ENCODE peak calls at places on chromosomes 13 and 19, in eight cellular contexts. One of them, this sample, is unnamed.

GRCh38 chr19:3188627-3189596 is 3.2 kb downstream of the NCLN start:
- DNase-seq in suprapubic skin: no peak
- DNase-seq in endothelial cell: no peak
- DNase-seq in fibroblast of lung: no peak
- DNase-seq in fibroblast of villous mesenchyme: no peak
- DNase-seq in cardiac fibroblast: no peak
- DNase-seq in ovary: peak
- DNase-seq in AG04450: no peak
- DNase-seq in this sample: no peak

GRCh38 chr19:6021878-6022569 is 44.1 kb upstream of the RANBP3 start:
- DNase-seq in fibroblast of villous mesenchyme: peak
- DNase-seq in AG04450: peak
- DNase-seq in suprapubic skin: peak
- DNase-seq in cardiac fibroblast: peak
- DNase-seq in fibroblast of lung: peak
- DNase-seq in ovary: peak
- DNase-seq in endothelial cell: peak
- DNase-seq in this sample: peak

GRCh38 chr13:72437458-72437857 is 290.0 kb downstream of the MZT1 start:
- DNase-seq in suprapubic skin: no peak
- DNase-seq in AG04450: peak
- DNase-seq in ovary: no peak
- DNase-seq in endothelial cell: no peak
- DNase-seq in fibroblast of villous mesenchyme: peak
- DNase-seq in cardiac fibroblast: peak
- DNase-seq in fibroblast of lung: peak
- DNase-seq in this sample: no peak

GRCh38 chr13:80873589-80873988 is 532.7 kb upstream of the SPRY2 start:
- DNase-seq in ovary: no peak
- DNase-seq in endothelial cell: no peak
- DNase-seq in cardiac fibroblast: peak
- DNase-seq in AG04450: no peak
- DNase-seq in fibroblast of villous mesenchyme: no peak
- DNase-seq in suprapubic skin: no peak
- DNase-seq in fibroblast of lung: peak
- DNase-seq in this sample: no peak

GRCh38 chr19:7395360-7395781 is 46.6 kb downstream of the ARHGEF18 start:
- DNase-seq in fibroblast of lung: no peak
- DNase-seq in fibroblast of villous mesenchyme: peak
- DNase-seq in AG04450: no peak
- DNase-seq in cardiac fibroblast: no peak
- DNase-seq in endothelial cell: no peak
- DNase-seq in ovary: no peak
- DNase-seq in suprapubic skin: no peak
- DNase-seq in this sample: no peak

GRCh38 chr19:16153582-16154336 is 10.3 kb downstream of the HSH2D start:
- DNase-seq in endothelial cell: no peak
- DNase-seq in ovary: no peak
- DNase-seq in fibroblast of lung: no peak
- DNase-seq in fibroblast of villous mesenchyme: no peak
- DNase-seq in AG04450: no peak
- DNase-seq in cardiac fibroblast: no peak
- DNase-seq in suprapubic skin: no peak
- DNase-seq in this sample: no peak

GRCh38 chr13:98456423-98456845 is 120.5 kb downstream of the STK24 start:
- DNase-seq in AG04450: no peak
- DNase-seq in ovary: no peak
- DNase-seq in cardiac fibroblast: no peak
- DNase-seq in endothelial cell: no peak
- DNase-seq in fibroblast of villous mesenchyme: no peak
- DNase-seq in suprapubic skin: no peak
- DNase-seq in fibroblast of lung: no peak
- DNase-seq in this sample: no peak

GRCh38 chr13:98443329-98443728 is 133.6 kb downstream of the STK24 start:
- DNase-seq in endothelial cell: no peak
- DNase-seq in AG04450: peak
- DNase-seq in ovary: no peak
- DNase-seq in fibroblast of villous mesenchyme: peak
- DNase-seq in cardiac fibroblast: peak
- DNase-seq in suprapubic skin: no peak
- DNase-seq in fibroblast of lung: peak
- DNase-seq in this sample: no peak

GRCh38 chr13:74026753-74027152 is 107.5 kb downstream of the KLF12 start:
- DNase-seq in endothelial cell: peak
- DNase-seq in ovary: no peak
- DNase-seq in fibroblast of lung: peak
- DNase-seq in fibroblast of villous mesenchyme: no peak
- DNase-seq in AG04450: no peak
- DNase-seq in suprapubic skin: no peak
- DNase-seq in cardiac fibroblast: peak
- DNase-seq in this sample: no peak

GRCh38 chr13:56457535-56458200 is 683.0 kb upstream of the PRR20A start:
- DNase-seq in suprapubic skin: no peak
- DNase-seq in fibroblast of lung: no peak
- DNase-seq in cardiac fibroblast: no peak
- DNase-seq in ovary: no peak
- DNase-seq in fibroblast of villous mesenchyme: no peak
- DNase-seq in endothelial cell: no peak
- DNase-seq in AG04450: no peak
- DNase-seq in this sample: no peak

GRCh38 chr13:28355822-28356371 is 139.0 kb downstream of the FLT1 start:
- DNase-seq in ovary: no peak
- DNase-seq in cardiac fibroblast: peak
- DNase-seq in fibroblast of villous mesenchyme: peak
- DNase-seq in fibroblast of lung: peak
- DNase-seq in AG04450: no peak
- DNase-seq in suprapubic skin: no peak
- DNase-seq in endothelial cell: no peak
- DNase-seq in this sample: peak

GRCh38 chr13:90594694-90595093 is 752.8 kb upstream of the MIR17HG start:
- DNase-seq in fibroblast of villous mesenchyme: peak
- DNase-seq in endothelial cell: no peak
- DNase-seq in fibroblast of lung: peak
- DNase-seq in ovary: no peak
- DNase-seq in cardiac fibroblast: peak
- DNase-seq in AG04450: no peak
- DNase-seq in suprapubic skin: no peak
- DNase-seq in this sample: peak

GRCh38 chr19:19619849-19620210 is 1.3 kb upstream of the PBX4 start:
- DNase-seq in fibroblast of villous mesenchyme: no peak
- DNase-seq in ovary: no peak
- DNase-seq in endothelial cell: no peak
- DNase-seq in cardiac fibroblast: no peak
- DNase-seq in fibroblast of lung: no peak
- DNase-seq in AG04450: no peak
- DNase-seq in suprapubic skin: no peak
- DNase-seq in this sample: no peak

GRCh38 chr19:39127812-39128510 is 2.4 kb downstream of the PAK4 start:
- DNase-seq in ovary: no peak
- DNase-seq in endothelial cell: no peak
- DNase-seq in cardiac fibroblast: no peak
- DNase-seq in fibroblast of villous mesenchyme: no peak
- DNase-seq in AG04450: no peak
- DNase-seq in suprapubic skin: no peak
- DNase-seq in fibroblast of lung: no peak
- DNase-seq in this sample: no peak

DNA sequence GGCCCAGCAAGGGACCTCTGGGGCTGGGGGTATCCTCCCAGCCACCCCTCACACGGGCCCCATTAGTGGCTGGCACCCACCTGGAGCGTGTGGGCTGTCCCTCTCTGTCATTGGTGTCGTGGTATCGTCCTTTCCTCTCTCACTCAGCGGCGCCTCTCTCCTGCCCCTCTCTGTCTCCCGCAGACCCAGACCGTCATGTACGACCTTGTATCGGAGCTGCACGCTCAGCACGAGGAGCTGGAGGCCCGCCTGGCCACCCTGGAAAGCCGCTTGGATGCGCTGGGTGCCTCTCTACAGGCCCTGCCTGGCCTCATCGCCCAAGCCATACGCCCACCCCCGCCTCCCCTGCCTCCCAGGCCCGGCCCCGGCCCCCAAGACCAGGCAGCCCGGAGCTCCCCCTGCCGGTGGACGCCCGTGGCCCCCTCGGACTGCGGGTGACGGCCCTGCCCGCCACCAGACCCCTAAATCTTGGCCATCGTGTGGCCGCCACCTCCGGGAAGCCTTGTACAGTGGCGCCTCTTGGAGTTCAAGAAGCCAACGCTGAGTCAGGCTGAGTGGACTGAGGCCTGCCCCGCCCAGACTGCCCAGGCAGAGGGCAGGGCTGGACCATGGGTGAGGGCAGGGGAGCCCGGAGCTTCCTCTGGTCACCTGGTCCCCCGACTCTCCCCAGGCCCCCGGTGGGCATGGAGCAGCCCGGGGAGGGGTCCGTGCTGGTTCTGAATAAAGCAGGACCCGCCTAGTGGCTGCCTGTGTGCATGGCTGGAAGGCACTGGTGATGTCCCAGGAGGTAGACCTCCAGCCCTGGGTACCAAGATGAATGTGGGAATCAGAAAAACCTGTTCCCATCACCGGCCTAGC is 9.8 kb upstream of the ARRDC2 start:
- DNase-seq in suprapubic skin: no peak
- DNase-seq in fibroblast of lung: no peak
- DNase-seq in AG04450: no peak
- DNase-seq in cardiac fibroblast: peak
- DNase-seq in fibroblast of villous mesenchyme: no peak
- DNase-seq in ovary: no peak
- DNase-seq in endothelial cell: peak
- DNase-seq in this sample: no peak
- TF ChIP-seq CTCF in suprapubic skin: no peak
- TF ChIP-seq CTCF in fibroblast of lung: no peak
- TF ChIP-seq CTCF in AG04450: no peak
- TF ChIP-seq CTCF in cardiac fibroblast: peak
- TF ChIP-seq CTCF in fibroblast of villous mesenchyme: no peak
- TF ChIP-seq CTCF in ovary: no peak
- TF ChIP-seq CTCF in endothelial cell: peak
- TF ChIP-seq CTCF in this sample: no peak

GRCh38 chr13:99930925-99931324 is 40.6 kb downstream of the ZIC5 start:
- DNase-seq in fibroblast of villous mesenchyme: no peak
- DNase-seq in ovary: no peak
- DNase-seq in endothelial cell: no peak
- DNase-seq in AG04450: no peak
- DNase-seq in suprapubic skin: no peak
- DNase-seq in fibroblast of lung: no peak
- DNase-seq in cardiac fibroblast: no peak
- DNase-seq in this sample: no peak

GRCh38 chr13:99932912-99933311 is 38.7 kb downstream of the ZIC5 start:
- DNase-seq in AG04450: no peak
- DNase-seq in fibroblast of lung: no peak
- DNase-seq in suprapubic skin: no peak
- DNase-seq in endothelial cell: no peak
- DNase-seq in ovary: no peak
- DNase-seq in fibroblast of villous mesenchyme: no peak
- DNase-seq in cardiac fibroblast: no peak
- DNase-seq in this sample: no peak

GRCh38 chr13:99931462-99931861 is 40.1 kb downstream of the ZIC5 start:
- DNase-seq in AG04450: no peak
- DNase-seq in ovary: no peak
- DNase-seq in cardiac fibroblast: no peak
- DNase-seq in suprapubic skin: no peak
- DNase-seq in fibroblast of lung: no peak
- DNase-seq in endothelial cell: no peak
- DNase-seq in fibroblast of villous mesenchyme: no peak
- DNase-seq in this sample: no peak

GRCh38 chr13:99941086-99941485 is 30.5 kb downstream of the ZIC5 start:
- DNase-seq in cardiac fibroblast: no peak
- DNase-seq in fibroblast of lung: no peak
- DNase-seq in fibroblast of villous mesenchyme: no peak
- DNase-seq in AG04450: no peak
- DNase-seq in suprapubic skin: no peak
- DNase-seq in endothelial cell: no peak
- DNase-seq in ovary: no peak
- DNase-seq in this sample: no peak

GRCh38 chr13:99935772-99936171 is 35.8 kb downstream of the ZIC5 start:
- DNase-seq in fibroblast of villous mesenchyme: no peak
- DNase-seq in fibroblast of lung: no peak
- DNase-seq in endothelial cell: no peak
- DNase-seq in suprapubic skin: no peak
- DNase-seq in cardiac fibroblast: no peak
- DNase-seq in AG04450: no peak
- DNase-seq in ovary: no peak
- DNase-seq in this sample: no peak
- TF ChIP-seq CTCF in fibroblast of villous mesenchyme: no peak
- TF ChIP-seq CTCF in fibroblast of lung: no peak
- TF ChIP-seq CTCF in endothelial cell: no peak
- TF ChIP-seq CTCF in suprapubic skin: no peak
- TF ChIP-seq CTCF in cardiac fibroblast: no peak
- TF ChIP-seq CTCF in AG04450: no peak
- TF ChIP-seq CTCF in ovary: no peak
- TF ChIP-seq CTCF in this sample: peak

GRCh38 chr13:63345835-63346234 is 1930.2 kb upstream of the PCDH20 start:
- DNase-seq in fibroblast of villous mesenchyme: peak
- DNase-seq in AG04450: no peak
- DNase-seq in fibroblast of lung: no peak
- DNase-seq in suprapubic skin: no peak
- DNase-seq in endothelial cell: no peak
- DNase-seq in cardiac fibroblast: no peak
- DNase-seq in ovary: no peak
- DNase-seq in this sample: no peak

GRCh38 chr13:63344711-63345110 is 1929.1 kb upstream of the PCDH20 start:
- DNase-seq in fibroblast of villous mesenchyme: no peak
- DNase-seq in AG04450: no peak
- DNase-seq in cardiac fibroblast: no peak
- DNase-seq in endothelial cell: no peak
- DNase-seq in suprapubic skin: no peak
- DNase-seq in fibroblast of lung: no peak
- DNase-seq in ovary: no peak
- DNase-seq in this sample: no peak
- TF ChIP-seq CTCF in fibroblast of villous mesenchyme: no peak
- TF ChIP-seq CTCF in AG04450: no peak
- TF ChIP-seq CTCF in cardiac fibroblast: no peak
- TF ChIP-seq CTCF in endothelial cell: no peak
- TF ChIP-seq CTCF in suprapubic skin: no peak
- TF ChIP-seq CTCF in fibroblast of lung: no peak
- TF ChIP-seq CTCF in ovary: no peak
- TF ChIP-seq CTCF in this sample: no peak

DNA sequence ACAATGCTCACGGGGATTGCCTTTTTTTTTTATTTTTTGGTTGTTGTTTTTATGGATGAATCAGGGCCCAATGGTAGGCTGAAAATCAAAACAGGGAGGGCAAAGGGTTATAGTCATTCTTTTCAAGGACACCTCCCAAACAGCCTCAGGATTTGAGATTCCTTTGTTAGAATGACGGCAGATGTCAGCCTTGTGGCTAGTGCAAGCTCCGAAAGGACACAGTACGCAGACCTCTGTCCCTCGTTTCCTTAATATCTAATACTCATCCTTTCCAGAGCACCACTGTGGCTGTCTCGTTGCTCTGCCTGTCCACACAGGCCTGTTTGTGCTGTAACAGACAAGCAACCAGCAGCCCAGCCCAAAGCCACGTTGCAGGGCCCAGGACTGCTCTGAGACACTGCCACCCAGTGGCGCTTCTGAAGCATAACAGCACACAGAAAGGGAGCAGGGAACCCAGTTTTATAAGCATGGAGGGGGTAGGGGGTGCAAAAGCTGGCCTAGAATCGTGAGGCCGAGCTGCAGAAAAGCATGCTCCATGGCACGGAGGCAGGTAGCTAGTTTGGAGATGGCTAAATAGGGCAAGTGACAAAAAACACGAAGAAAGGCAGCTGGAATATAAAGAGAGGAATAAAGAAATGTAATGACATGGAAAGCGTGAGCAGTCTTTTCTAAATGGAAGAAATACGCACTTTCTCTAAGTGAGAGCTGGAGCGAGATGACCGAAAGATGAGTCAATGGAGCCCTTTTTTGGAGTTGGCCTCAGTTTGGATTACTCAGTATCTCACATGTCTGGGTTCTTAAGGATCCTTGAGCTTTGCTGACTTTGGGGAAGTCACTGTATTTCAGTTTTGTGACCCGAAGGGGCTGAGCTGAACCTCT is 40.7 kb upstream of the MEDAG start:
- DNase-seq in cardiac fibroblast: peak
- DNase-seq in suprapubic skin: peak
- DNase-seq in ovary: peak
- DNase-seq in endothelial cell: peak
- DNase-seq in fibroblast of lung: peak
- DNase-seq in fibroblast of villous mesenchyme: peak
- DNase-seq in AG04450: peak
- DNase-seq in this sample: peak
- TF ChIP-seq CTCF in cardiac fibroblast: peak
- TF ChIP-seq CTCF in suprapubic skin: peak
- TF ChIP-seq CTCF in ovary: peak
- TF ChIP-seq CTCF in endothelial cell: peak
- TF ChIP-seq CTCF in fibroblast of lung: peak
- TF ChIP-seq CTCF in fibroblast of villous mesenchyme: peak
- TF ChIP-seq CTCF in AG04450: peak
- TF ChIP-seq CTCF in this sample: peak